ENCODE peak calls at places on chromosomes 13 and 19, in ten cellular contexts. B is suprapubic skin, C is transverse colon, T is stomach, N is H1, G is K562, J is HepG2, W is sigmoid colon, Z is SK-N-SH, K is esophagus muscularis mucosa. O is an unnamed sample.

GRCh38 chr13:29511980-29512379 is 83.5 kb downstream of the SLC7A1 start:
- DNase-seq in N (no peak), T (no peak), G (no peak), B (no peak), J (no peak), K (no peak), Z (no peak), W (peak), C (no peak), O (no peak)

GRCh38 chr13:97648171-97648880 is 214.4 kb downstream of the RAP2A start:
- DNase-seq in T (no peak), N (no peak), G (no peak), W (no peak), J (no peak), B (no peak), K (no peak), C (no peak), Z (no peak), O (no peak)

GRCh38 chr19:10695401-10696398 is 5.5 kb upstream of the QTRT1 start:
- DNase-seq in C (peak), J (peak), K (peak), W (peak), N (peak), G (peak), B (peak), T (peak), Z (peak), O (peak)

GRCh38 chr13:99953138-99953755 is 18.3 kb downstream of the ZIC5 start:
- DNase-seq in C (no peak), G (no peak), K (no peak), N (no peak), B (no peak), W (no peak), T (no peak), Z (no peak), J (no peak), O (no peak)

GRCh38 chr19:15448014-15448777 is 1.6 kb downstream of the WIZ start:
- DNase-seq in C (no peak), B (no peak), N (no peak), G (no peak), T (no peak), J (no peak), Z (no peak), K (no peak), W (no peak), O (no peak)

GRCh38 chr19:39943586-39943985 is 9.2 kb upstream of the FCGBP start:
- DNase-seq in B (no peak), K (no peak), W (no peak), T (peak), C (peak), Z (no peak), G (no peak), N (no peak), J (no peak), O (no peak)

GRCh38 chr19:31277516-31277915 is 71.7 kb downstream of the TSHZ3 start:
- DNase-seq in W (peak), C (no peak), Z (no peak), G (no peak), K (no peak), J (no peak), N (no peak), T (no peak), B (no peak), O (no peak)

GRCh38 chr13:27125357-27126282 is 46.0 kb downstream of the USP12 start:
- DNase-seq in B (no peak), K (no peak), T (no peak), N (no peak), G (peak), J (peak), Z (no peak), W (no peak), C (no peak), O (peak)

GRCh38 chr19:21843081-21843480 is 7.1 kb upstream of the ZNF43 start:
- DNase-seq in C (no peak), B (no peak), N (no peak), W (no peak), K (no peak), T (no peak), J (no peak), G (no peak), Z (no peak), O (no peak)

GRCh38 chr13:40452741-40453665 is 213.4 kb downstream of the FOXO1 start:
- DNase-seq in B (no peak), J (peak), W (no peak), K (no peak), N (no peak), G (no peak), Z (no peak), C (no peak), T (no peak), O (no peak)

GRCh38 chr13:47215741-47216140 is 318.9 kb upstream of the HTR2A start:
- DNase-seq in N (peak), G (no peak), T (no peak), J (no peak), Z (no peak), C (no peak), B (no peak), K (no peak), W (no peak), O (no peak)

GRCh38 chr13:41019027-41019487 is at the start of gene ELF1:
- DNase-seq in B (no peak), K (no peak), C (peak), J (peak), Z (no peak), G (peak), N (no peak), W (no peak), T (peak), O (no peak)

GRCh38 chr13:44311011-44311481 is 62.6 kb upstream of the SERP2 start:
- DNase-seq in Z (no peak), N (no peak), T (peak), J (no peak), G (no peak), K (no peak), B (no peak), C (no peak), W (peak), O (no peak)

GRCh38 chr19:36401475-36401874 is 17.0 kb downstream of the ZFP82 start:
- DNase-seq in T (no peak), J (no peak), C (no peak), N (no peak), G (no peak), W (no peak), K (no peak), Z (no peak), B (no peak), O (no peak)
- TF ChIP-seq EP300 in T (no peak), J (no peak), C (no peak), N (no peak), G (no peak), W (no peak), K (no peak), Z (no peak), B (no peak), O (no peak)

GRCh38 chr13:110965038-110965754 is 50.3 kb upstream of the ANKRD10 start:
- DNase-seq in W (no peak), N (no peak), Z (no peak), T (no peak), C (no peak), K (peak), B (no peak), G (peak), J (peak), O (no peak)
- TF ChIP-seq POLR2AphosphoS5 in W (no peak), N (no peak), Z (no peak), T (no peak), C (peak), K (no peak), B (no peak), G (peak), J (no peak), O (no peak)

GRCh38 chr19:41801682-41802317 is 5.4 kb downstream of the CEACAM3 start:
- DNase-seq in W (no peak), N (no peak), C (no peak), G (no peak), T (no peak), J (no peak), B (no peak), Z (no peak), K (no peak), O (no peak)
- H3K27ac ChIP-seq in W (no peak), N (no peak), C (no peak), G (no peak), T (peak), J (no peak), B (no peak), Z (no peak), K (no peak), O (peak)

GRCh38 chr13:48653074-48654054 is at the start of gene CYSLTR2:
- DNase-seq in B (no peak), N (no peak), C (no peak), J (no peak), W (no peak), K (peak), T (no peak), Z (peak), G (no peak), O (no peak)
- TF ChIP-seq EP300 in B (no peak), N (no peak), C (no peak), J (no peak), W (no peak), K (no peak), T (no peak), Z (no peak), G (no peak), O (no peak)

DNA sequence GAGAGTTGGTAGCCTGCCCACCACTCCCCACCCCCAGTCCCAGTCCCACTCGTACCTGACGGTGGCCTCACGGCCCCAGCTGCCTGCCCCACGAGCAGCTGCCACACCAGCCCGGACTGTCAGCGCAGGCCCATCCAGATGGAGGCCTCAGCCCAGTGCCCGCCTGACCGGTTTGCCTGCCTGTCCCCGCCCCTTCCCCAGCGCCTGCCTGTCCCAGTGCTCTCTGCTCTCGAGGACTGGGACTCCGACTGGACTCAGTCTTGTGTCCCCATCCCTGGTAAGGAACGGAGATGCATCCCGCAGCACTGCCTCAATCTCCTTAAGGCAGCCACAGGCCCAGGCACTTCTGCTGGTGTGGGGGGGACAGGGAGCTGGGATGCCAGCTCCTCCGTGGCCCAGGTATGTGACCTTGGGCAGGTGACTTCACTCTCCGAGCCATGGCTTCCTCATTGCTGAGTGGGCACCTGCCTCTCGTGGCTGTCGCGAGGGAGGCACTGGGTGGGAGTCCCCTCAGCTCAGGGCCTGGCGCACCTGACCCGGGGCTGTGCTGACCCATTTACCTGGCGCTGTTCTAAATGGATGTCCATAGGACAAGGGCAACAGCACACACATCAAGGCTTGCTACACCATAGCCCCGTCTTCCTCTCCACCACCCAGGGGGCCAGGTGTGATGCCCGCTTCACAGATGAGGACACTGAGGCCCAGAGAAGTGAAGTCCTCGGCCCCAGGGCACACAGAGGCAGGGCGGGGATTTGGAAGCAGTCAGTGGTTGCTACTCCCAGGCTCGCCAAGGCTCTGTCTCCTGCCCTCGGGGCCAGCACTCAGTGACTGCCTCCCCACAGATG is at the start of gene NKPD1:
- DNase-seq in C (peak), W (no peak), T (peak), K (no peak), Z (no peak), G (no peak), B (no peak), N (no peak), J (no peak), O (peak)
- TF ChIP-seq POLR2AphosphoS5 in C (no peak), W (no peak), T (no peak), K (no peak), Z (no peak), G (no peak), B (no peak), N (no peak), J (no peak), O (no peak)

GRCh38 chr19:34961775-34962174 is 2.3 kb downstream of the ZNF792 start:
- DNase-seq in N (no peak), T (no peak), K (no peak), G (no peak), J (no peak), Z (no peak), W (no peak), B (no peak), C (no peak), O (no peak)

GRCh38 chr19:34963531-34964406 is at the start of gene ZNF792:
- DNase-seq in C (peak), K (peak), T (peak), B (no peak), W (peak), G (peak), Z (peak), N (peak), J (peak), O (peak)

GRCh38 chr19:34964598-34964997 is 569 bp upstream of the ZNF792 start:
- DNase-seq in W (no peak), J (no peak), G (no peak), C (no peak), N (no peak), K (no peak), Z (no peak), T (no peak), B (no peak), O (no peak)

GRCh38 chr19:34962281-34962944 is 1.6 kb downstream of the ZNF792 start:
- DNase-seq in J (peak), N (no peak), B (no peak), K (no peak), C (no peak), T (no peak), G (peak), W (no peak), Z (peak), O (no peak)

DNA sequence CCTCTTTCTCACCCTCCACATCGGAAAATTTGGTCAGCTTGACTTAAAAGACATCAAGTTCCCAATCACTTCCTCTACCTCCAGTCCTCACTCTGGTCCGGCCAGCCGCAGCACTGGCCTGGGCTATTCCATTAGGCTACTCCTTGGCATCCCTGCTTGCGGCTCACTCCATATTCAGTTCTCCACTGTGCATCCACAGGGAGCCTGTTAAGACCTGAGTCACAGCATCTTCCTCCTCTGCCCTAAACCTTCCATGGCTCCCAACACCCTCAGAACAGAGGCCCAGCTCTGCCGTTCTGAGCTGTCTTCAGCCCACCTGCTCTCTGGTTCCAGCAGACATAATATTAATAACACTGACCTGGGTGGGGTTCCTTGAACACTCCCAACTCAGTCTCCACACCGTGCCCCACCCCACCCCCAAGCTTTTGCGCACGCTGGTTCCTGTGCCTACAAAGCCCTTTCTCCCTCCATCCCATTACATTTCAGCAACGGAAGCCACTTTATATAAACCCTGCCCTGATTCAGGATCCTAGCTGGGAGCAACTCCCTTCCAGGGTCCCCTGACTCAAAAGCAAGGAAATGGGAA is 991 bp downstream of the ZNF792 start:
- DNase-seq in W (no peak), B (no peak), T (no peak), Z (peak), N (no peak), C (no peak), J (no peak), K (no peak), G (peak), O (no peak)
- H3K27ac ChIP-seq in W (peak), B (peak), T (peak), Z (no peak), N (no peak), C (peak), J (peak), K (peak), G (peak), O (peak)

GRCh38 chr19:2269244-2270156 is 12.5 kb downstream of the PEAK3 start:
- DNase-seq in N (peak), C (peak), J (peak), K (peak), Z (peak), G (peak), B (peak), T (peak), W (peak), O (peak)

GRCh38 chr19:2273356-2274184 is 8.4 kb downstream of the PEAK3 start:
- DNase-seq in N (peak), Z (peak), W (peak), K (no peak), B (no peak), J (peak), T (peak), G (peak), C (peak), O (peak)

GRCh38 chr19:2270157-2270571 is 11.8 kb downstream of the PEAK3 start:
- DNase-seq in G (peak), W (peak), B (peak), C (peak), N (no peak), T (no peak), K (no peak), Z (no peak), J (no peak), O (no peak)

GRCh38 chr19:2270572-2271515 is 11.1 kb downstream of the PEAK3 start:
- DNase-seq in G (peak), K (peak), N (no peak), C (peak), T (peak), B (peak), W (peak), J (peak), Z (peak), O (peak)

DNA sequence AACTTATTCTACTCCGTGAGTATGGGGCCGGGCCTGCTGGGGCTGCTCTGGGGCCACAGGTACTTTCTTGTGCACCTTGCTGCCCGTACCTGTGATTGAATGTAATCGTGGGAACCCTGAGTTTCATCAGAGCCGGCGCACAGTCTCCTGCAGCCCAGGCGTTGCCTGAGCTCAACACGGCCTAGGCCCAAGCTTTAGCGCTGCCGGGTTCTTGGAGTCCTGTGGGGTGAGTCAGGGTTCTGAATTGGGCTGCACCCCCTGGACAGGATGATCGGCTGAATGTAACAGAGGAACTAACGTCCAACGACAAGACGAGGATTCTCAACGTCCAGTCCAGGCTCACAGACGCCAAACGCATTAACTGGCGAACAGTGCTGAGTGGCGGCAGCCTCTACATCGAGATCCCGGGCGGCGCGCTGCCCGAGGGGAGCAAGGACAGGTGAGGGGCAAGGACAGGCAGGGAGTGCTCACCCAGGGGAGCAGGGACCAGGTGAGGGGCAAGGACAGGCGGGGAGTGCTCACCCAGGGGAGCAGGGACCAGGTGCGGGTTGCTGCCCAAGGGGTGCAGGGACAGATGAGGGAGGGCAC is 10.4 kb downstream of the PEAK3 start:
- DNase-seq in N (no peak), K (no peak), C (peak), T (no peak), W (no peak), Z (no peak), G (no peak), J (no peak), B (no peak), O (peak)
- TF ChIP-seq EP300 in N (no peak), K (no peak), C (no peak), T (no peak), W (no peak), Z (no peak), G (no peak), J (no peak), B (no peak), O (no peak)

GRCh38 chr13:113325779-113326178 is 28.7 kb downstream of the LAMP1 start:
- DNase-seq in J (no peak), W (no peak), N (no peak), Z (no peak), C (no peak), T (no peak), B (no peak), K (no peak), G (no peak), O (no peak)
- TF ChIP-seq POLR2AphosphoS5 in J (no peak), W (no peak), N (no peak), Z (no peak), C (no peak), T (no peak), B (no peak), K (no peak), G (no peak), O (no peak)

DNA sequence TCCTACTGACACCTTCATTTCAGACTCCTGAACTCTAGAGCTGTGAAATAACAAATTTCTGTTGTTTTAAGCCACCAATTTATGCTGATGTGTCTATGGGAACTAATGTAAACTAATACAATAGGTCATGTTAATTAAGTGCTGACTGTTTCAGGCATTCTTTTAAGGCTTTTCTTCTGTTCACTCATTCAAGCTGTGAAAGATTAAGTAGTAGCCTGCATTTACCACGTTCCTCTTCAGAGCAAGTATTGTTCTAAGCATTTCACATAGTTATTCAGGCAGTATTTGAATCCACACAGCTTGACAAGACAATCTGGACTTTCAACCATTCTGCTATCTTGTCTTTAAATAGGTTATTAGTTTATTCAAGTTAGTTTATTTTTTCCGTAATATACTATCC is 1134.9 kb downstream of the SLITRK1 start:
- DNase-seq in C (no peak), W (no peak), T (no peak), B (no peak), N (no peak), J (no peak), K (no peak), G (no peak), Z (no peak), O (no peak)
- H3K27ac ChIP-seq in C (no peak), W (no peak), T (no peak), B (no peak), N (no peak), J (no peak), K (no peak), G (no peak), Z (no peak), O (no peak)

GRCh38 chr13:79404985-79405384 is 1.1 kb downstream of the RBM26 start:
- DNase-seq in G (no peak), J (no peak), C (no peak), N (no peak), Z (no peak), W (no peak), K (no peak), B (no peak), T (no peak), O (no peak)
- TF ChIP-seq EP300 in G (no peak), J (no peak), C (no peak), N (no peak), Z (no peak), W (no peak), K (no peak), B (no peak), T (no peak), O (no peak)